ENCODE peak calls at places on chromosomes 16 and 17, in five cellular contexts. H is stimulated activated CD8-positive, alpha-beta memory T cell treated with anti-CD3 and anti-CD28 coated beads, Interleukin-4, amount 100 ng/mL, for 4 hours; K is lower lobe of right lung; N is Ammon's horn; A is AG08396. B is an unnamed sample.

GRCh38 chr17:35630530-35631148 is 43.5 kb downstream of the AP2B1 start:
- DNase-seq in H (no peak), K (no peak), N (no peak), A (peak), B (no peak)

GRCh38 chr16:79169239-79169638 is 431.3 kb downstream of the MAF start:
- DNase-seq in H (no peak), K (no peak), N (peak), A (no peak), B (no peak)

GRCh38 chr17:64032081-64032480 is 11.6 kb upstream of the ICAM2 start:
- DNase-seq in H (no peak), K (no peak), N (no peak), A (no peak), B (no peak)

GRCh38 chr16:29995330-29995910 is at the start of gene HIRIP3:
- DNase-seq in H (peak), K (peak), N (peak), A (peak), B (peak)

GRCh38 chr17:82342361-82343079 is 9.0 kb upstream of the SECTM1 start:
- DNase-seq in H (no peak), K (no peak), N (no peak), A (no peak), B (no peak)

GRCh38 chr17:48596000-48596734 is 2.6 kb upstream of the HOXB5 start:
- DNase-seq in H (no peak), K (no peak), N (no peak), A (no peak), B (peak)

GRCh38 chr17:1643293-1643998 is 2.1 kb downstream of the SCARF1 start:
- DNase-seq in H (peak), K (peak), N (no peak), A (peak), B (peak)

GRCh38 chr16:3999890-4000325 is 116.3 kb downstream of the ADCY9 start:
- DNase-seq in H (no peak), K (no peak), N (no peak), A (no peak), B (no peak)

GRCh38 chr16:4345439-4346204 is 5.5 kb downstream of the PAM16 start:
- DNase-seq in H (no peak), K (no peak), N (no peak), A (no peak), B (no peak)

GRCh38 chr17:56597495-56597990 is 4.0 kb downstream of the NOG start:
- DNase-seq in H (no peak), K (peak), N (no peak), A (peak), B (no peak)

GRCh38 chr17:36885761-36886365 is 51.4 kb upstream of the LHX1 start:
- DNase-seq in H (no peak), K (no peak), N (no peak), A (no peak), B (no peak)

GRCh38 chr16:89918453-89919347 is at the start of gene MC1R:
- DNase-seq in H (no peak), K (no peak), N (no peak), A (peak), B (peak)

GRCh38 chr17:76367647-76368046 is 13.9 kb upstream of the PRPSAP1 start:
- DNase-seq in H (no peak), K (no peak), N (no peak), A (no peak), B (no peak)

GRCh38 chr16:921321-921905 is 49.4 kb downstream of the LMF1 start:
- DNase-seq in H (no peak), K (no peak), N (peak), A (no peak), B (no peak)

GRCh38 chr17:9021158-9021984 is at the start of gene NTN1:
- DNase-seq in H (peak), K (peak), N (peak), A (peak), B (peak)

GRCh38 chr17:49633250-49633649 is 44.6 kb downstream of the SPOP start:
- DNase-seq in H (no peak), K (no peak), N (no peak), A (no peak), B (no peak)

GRCh38 chr16:50671644-50672260 is 9.4 kb downstream of the SNX20 start:
- DNase-seq in H (no peak), K (peak), N (no peak), A (peak), B (no peak)

GRCh38 chr17:15411556-15412198 is 55.7 kb downstream of the CDRT4 start:
- DNase-seq in H (no peak), K (no peak), N (no peak), A (no peak), B (no peak)

GRCh38 chr17:76598004-76598439 is 12.4 kb upstream of the ST6GALNAC2 start:
- DNase-seq in H (no peak), K (no peak), N (peak), A (no peak), B (no peak)

GRCh38 chr17:68515238-68515637 is 3.0 kb downstream of the PRKAR1A start:
- DNase-seq in H (no peak), K (no peak), N (peak), A (peak), B (no peak)

GRCh38 chr17:5500247-5500803 is 14.0 kb downstream of the MIS12 start:
- DNase-seq in H (no peak), K (no peak), N (peak), A (peak), B (peak)

GRCh38 chr17:49496183-49496865 is 1.2 kb downstream of the NGFR start:
- DNase-seq in H (peak), K (peak), N (peak), A (peak), B (peak)

GRCh38 chr17:8300629-8301242 is 5.5 kb upstream of the SLC25A35 start:
- DNase-seq in H (peak), K (peak), N (peak), A (peak), B (peak)

GRCh38 chr17:34620458-34620857 is 41.1 kb downstream of the TMEM132E start:
- DNase-seq in H (no peak), K (no peak), N (no peak), A (no peak), B (no peak)

B was measured in B cell.